ENCODE peak calls at places on chromosomes 2 and 18, in eight cellular contexts. One of them, this sample, is unnamed.

GRCh38 chr2:240250985-240251847 is 110.8 kb upstream of the OTOS start:
- DNase-seq in nucleus accumbens: peak
- DNase-seq in GM12892: no peak
- DNase-seq in activated gamma-delta T cell treated with anti-CD3 and anti-CD28 coated beads, Interleukin-2, amount 50 U/mL, for 16 hours: no peak
- DNase-seq in stimulated activated CD4-positive, alpha-beta T cell treated with anti-CD3 and anti-CD28 coated beads, Interleukin-12 subunit alpha, Interleukin-12 subunit beta, amount 100 ng/mL, for 4 hours: no peak
- DNase-seq in heart left ventricle: peak
- DNase-seq in psoas muscle: peak
- DNase-seq in brain pericyte: peak
- DNase-seq in this sample: peak

GRCh38 chr2:214057986-214058385 is 352.9 kb upstream of the VWC2L start:
- DNase-seq in psoas muscle: no peak
- DNase-seq in GM12892: no peak
- DNase-seq in heart left ventricle: no peak
- DNase-seq in activated gamma-delta T cell treated with anti-CD3 and anti-CD28 coated beads, Interleukin-2, amount 50 U/mL, for 16 hours: no peak
- DNase-seq in stimulated activated CD4-positive, alpha-beta T cell treated with anti-CD3 and anti-CD28 coated beads, Interleukin-12 subunit alpha, Interleukin-12 subunit beta, amount 100 ng/mL, for 4 hours: no peak
- DNase-seq in nucleus accumbens: no peak
- DNase-seq in brain pericyte: no peak
- DNase-seq in this sample: no peak

GRCh38 chr2:67600946-67601345 is 203.8 kb downstream of the ETAA1 start:
- DNase-seq in stimulated activated CD4-positive, alpha-beta T cell treated with anti-CD3 and anti-CD28 coated beads, Interleukin-12 subunit alpha, Interleukin-12 subunit beta, amount 100 ng/mL, for 4 hours: no peak
- DNase-seq in psoas muscle: no peak
- DNase-seq in brain pericyte: no peak
- DNase-seq in nucleus accumbens: no peak
- DNase-seq in activated gamma-delta T cell treated with anti-CD3 and anti-CD28 coated beads, Interleukin-2, amount 50 U/mL, for 16 hours: no peak
- DNase-seq in heart left ventricle: no peak
- DNase-seq in GM12892: no peak
- DNase-seq in this sample: peak

GRCh38 chr2:72561621-72562318 is 264.1 kb downstream of the EXOC6B start:
- DNase-seq in activated gamma-delta T cell treated with anti-CD3 and anti-CD28 coated beads, Interleukin-2, amount 50 U/mL, for 16 hours: no peak
- DNase-seq in brain pericyte: no peak
- DNase-seq in GM12892: no peak
- DNase-seq in heart left ventricle: no peak
- DNase-seq in psoas muscle: no peak
- DNase-seq in nucleus accumbens: no peak
- DNase-seq in stimulated activated CD4-positive, alpha-beta T cell treated with anti-CD3 and anti-CD28 coated beads, Interleukin-12 subunit alpha, Interleukin-12 subunit beta, amount 100 ng/mL, for 4 hours: no peak
- DNase-seq in this sample: peak

GRCh38 chr2:240933048-240933965 is 27.2 kb downstream of the CROCC2 start:
- DNase-seq in brain pericyte: no peak
- DNase-seq in stimulated activated CD4-positive, alpha-beta T cell treated with anti-CD3 and anti-CD28 coated beads, Interleukin-12 subunit alpha, Interleukin-12 subunit beta, amount 100 ng/mL, for 4 hours: no peak
- DNase-seq in nucleus accumbens: no peak
- DNase-seq in activated gamma-delta T cell treated with anti-CD3 and anti-CD28 coated beads, Interleukin-2, amount 50 U/mL, for 16 hours: no peak
- DNase-seq in heart left ventricle: peak
- DNase-seq in psoas muscle: no peak
- DNase-seq in GM12892: no peak
- DNase-seq in this sample: no peak

GRCh38 chr2:2324119-2324518 is 7.0 kb downstream of the MYT1L start:
- DNase-seq in nucleus accumbens: no peak
- DNase-seq in GM12892: no peak
- DNase-seq in heart left ventricle: no peak
- DNase-seq in activated gamma-delta T cell treated with anti-CD3 and anti-CD28 coated beads, Interleukin-2, amount 50 U/mL, for 16 hours: no peak
- DNase-seq in brain pericyte: no peak
- DNase-seq in psoas muscle: no peak
- DNase-seq in stimulated activated CD4-positive, alpha-beta T cell treated with anti-CD3 and anti-CD28 coated beads, Interleukin-12 subunit alpha, Interleukin-12 subunit beta, amount 100 ng/mL, for 4 hours: no peak
- DNase-seq in this sample: no peak

GRCh38 chr2:226873826-226874225 is 38.0 kb downstream of the RHBDD1 start:
- DNase-seq in brain pericyte: no peak
- DNase-seq in psoas muscle: no peak
- DNase-seq in GM12892: no peak
- DNase-seq in heart left ventricle: no peak
- DNase-seq in activated gamma-delta T cell treated with anti-CD3 and anti-CD28 coated beads, Interleukin-2, amount 50 U/mL, for 16 hours: no peak
- DNase-seq in stimulated activated CD4-positive, alpha-beta T cell treated with anti-CD3 and anti-CD28 coated beads, Interleukin-12 subunit alpha, Interleukin-12 subunit beta, amount 100 ng/mL, for 4 hours: peak
- DNase-seq in nucleus accumbens: no peak
- DNase-seq in this sample: no peak

GRCh38 chr2:240303896-240304745 is 131.3 kb upstream of the GPC1 start:
- DNase-seq in stimulated activated CD4-positive, alpha-beta T cell treated with anti-CD3 and anti-CD28 coated beads, Interleukin-12 subunit alpha, Interleukin-12 subunit beta, amount 100 ng/mL, for 4 hours: no peak
- DNase-seq in brain pericyte: no peak
- DNase-seq in activated gamma-delta T cell treated with anti-CD3 and anti-CD28 coated beads, Interleukin-2, amount 50 U/mL, for 16 hours: no peak
- DNase-seq in GM12892: peak
- DNase-seq in psoas muscle: no peak
- DNase-seq in heart left ventricle: no peak
- DNase-seq in nucleus accumbens: no peak
- DNase-seq in this sample: no peak

GRCh38 chr2:96737831-96738230 is 2.0 kb downstream of the LMAN2L start:
- DNase-seq in brain pericyte: no peak
- DNase-seq in psoas muscle: no peak
- DNase-seq in GM12892: no peak
- DNase-seq in heart left ventricle: no peak
- DNase-seq in stimulated activated CD4-positive, alpha-beta T cell treated with anti-CD3 and anti-CD28 coated beads, Interleukin-12 subunit alpha, Interleukin-12 subunit beta, amount 100 ng/mL, for 4 hours: no peak
- DNase-seq in nucleus accumbens: no peak
- DNase-seq in activated gamma-delta T cell treated with anti-CD3 and anti-CD28 coated beads, Interleukin-2, amount 50 U/mL, for 16 hours: no peak
- DNase-seq in this sample: no peak

GRCh38 chr2:99399063-99399462 is 61.9 kb downstream of the EIF5B start:
- DNase-seq in activated gamma-delta T cell treated with anti-CD3 and anti-CD28 coated beads, Interleukin-2, amount 50 U/mL, for 16 hours: no peak
- DNase-seq in GM12892: no peak
- DNase-seq in brain pericyte: no peak
- DNase-seq in stimulated activated CD4-positive, alpha-beta T cell treated with anti-CD3 and anti-CD28 coated beads, Interleukin-12 subunit alpha, Interleukin-12 subunit beta, amount 100 ng/mL, for 4 hours: no peak
- DNase-seq in nucleus accumbens: no peak
- DNase-seq in psoas muscle: no peak
- DNase-seq in heart left ventricle: no peak
- DNase-seq in this sample: no peak

GRCh38 chr18:24168496-24168895 is 29.6 kb downstream of the CABYR start:
- DNase-seq in heart left ventricle: no peak
- DNase-seq in stimulated activated CD4-positive, alpha-beta T cell treated with anti-CD3 and anti-CD28 coated beads, Interleukin-12 subunit alpha, Interleukin-12 subunit beta, amount 100 ng/mL, for 4 hours: no peak
- DNase-seq in nucleus accumbens: no peak
- DNase-seq in psoas muscle: no peak
- DNase-seq in brain pericyte: no peak
- DNase-seq in GM12892: no peak
- DNase-seq in activated gamma-delta T cell treated with anti-CD3 and anti-CD28 coated beads, Interleukin-2, amount 50 U/mL, for 16 hours: no peak
- DNase-seq in this sample: no peak

GRCh38 chr2:103809946-103810345 is 1044.0 kb upstream of the POU3F3 start:
- DNase-seq in stimulated activated CD4-positive, alpha-beta T cell treated with anti-CD3 and anti-CD28 coated beads, Interleukin-12 subunit alpha, Interleukin-12 subunit beta, amount 100 ng/mL, for 4 hours: no peak
- DNase-seq in GM12892: no peak
- DNase-seq in psoas muscle: no peak
- DNase-seq in heart left ventricle: no peak
- DNase-seq in nucleus accumbens: no peak
- DNase-seq in brain pericyte: no peak
- DNase-seq in activated gamma-delta T cell treated with anti-CD3 and anti-CD28 coated beads, Interleukin-2, amount 50 U/mL, for 16 hours: no peak
- DNase-seq in this sample: peak

GRCh38 chr18:43060020-43060419 is 55.5 kb downstream of the RIT2 start:
- DNase-seq in activated gamma-delta T cell treated with anti-CD3 and anti-CD28 coated beads, Interleukin-2, amount 50 U/mL, for 16 hours: no peak
- DNase-seq in GM12892: no peak
- DNase-seq in psoas muscle: no peak
- DNase-seq in heart left ventricle: no peak
- DNase-seq in nucleus accumbens: no peak
- DNase-seq in brain pericyte: no peak
- DNase-seq in stimulated activated CD4-positive, alpha-beta T cell treated with anti-CD3 and anti-CD28 coated beads, Interleukin-12 subunit alpha, Interleukin-12 subunit beta, amount 100 ng/mL, for 4 hours: no peak
- DNase-seq in this sample: no peak

GRCh38 chr2:118310016-118310877 is 222.0 kb downstream of the INSIG2 start:
- DNase-seq in psoas muscle: no peak
- DNase-seq in brain pericyte: no peak
- DNase-seq in heart left ventricle: no peak
- DNase-seq in stimulated activated CD4-positive, alpha-beta T cell treated with anti-CD3 and anti-CD28 coated beads, Interleukin-12 subunit alpha, Interleukin-12 subunit beta, amount 100 ng/mL, for 4 hours: peak
- DNase-seq in activated gamma-delta T cell treated with anti-CD3 and anti-CD28 coated beads, Interleukin-2, amount 50 U/mL, for 16 hours: no peak
- DNase-seq in GM12892: peak
- DNase-seq in nucleus accumbens: peak
- DNase-seq in this sample: peak

GRCh38 chr2:67436221-67436620 is 39.1 kb downstream of the ETAA1 start:
- DNase-seq in activated gamma-delta T cell treated with anti-CD3 and anti-CD28 coated beads, Interleukin-2, amount 50 U/mL, for 16 hours: no peak
- DNase-seq in psoas muscle: no peak
- DNase-seq in brain pericyte: no peak
- DNase-seq in stimulated activated CD4-positive, alpha-beta T cell treated with anti-CD3 and anti-CD28 coated beads, Interleukin-12 subunit alpha, Interleukin-12 subunit beta, amount 100 ng/mL, for 4 hours: no peak
- DNase-seq in nucleus accumbens: no peak
- DNase-seq in GM12892: no peak
- DNase-seq in heart left ventricle: no peak
- DNase-seq in this sample: peak

GRCh38 chr18:23135679-23136325 is 517 bp downstream of the CABLES1 start:
- DNase-seq in GM12892: peak
- DNase-seq in brain pericyte: no peak
- DNase-seq in stimulated activated CD4-positive, alpha-beta T cell treated with anti-CD3 and anti-CD28 coated beads, Interleukin-12 subunit alpha, Interleukin-12 subunit beta, amount 100 ng/mL, for 4 hours: peak
- DNase-seq in activated gamma-delta T cell treated with anti-CD3 and anti-CD28 coated beads, Interleukin-2, amount 50 U/mL, for 16 hours: no peak
- DNase-seq in psoas muscle: peak
- DNase-seq in nucleus accumbens: no peak
- DNase-seq in heart left ventricle: peak
- DNase-seq in this sample: peak

GRCh38 chr2:20661028-20661980 is 5.6 kb upstream of the GDF7 start:
- DNase-seq in activated gamma-delta T cell treated with anti-CD3 and anti-CD28 coated beads, Interleukin-2, amount 50 U/mL, for 16 hours: peak
- DNase-seq in GM12892: no peak
- DNase-seq in psoas muscle: peak
- DNase-seq in heart left ventricle: peak
- DNase-seq in stimulated activated CD4-positive, alpha-beta T cell treated with anti-CD3 and anti-CD28 coated beads, Interleukin-12 subunit alpha, Interleukin-12 subunit beta, amount 100 ng/mL, for 4 hours: peak
- DNase-seq in brain pericyte: no peak
- DNase-seq in nucleus accumbens: peak
- DNase-seq in this sample: peak

GRCh38 chr18:53944721-53945120 is 279.7 kb downstream of the MBD2 start:
- DNase-seq in brain pericyte: no peak
- DNase-seq in GM12892: no peak
- DNase-seq in activated gamma-delta T cell treated with anti-CD3 and anti-CD28 coated beads, Interleukin-2, amount 50 U/mL, for 16 hours: no peak
- DNase-seq in nucleus accumbens: no peak
- DNase-seq in psoas muscle: no peak
- DNase-seq in heart left ventricle: no peak
- DNase-seq in stimulated activated CD4-positive, alpha-beta T cell treated with anti-CD3 and anti-CD28 coated beads, Interleukin-12 subunit alpha, Interleukin-12 subunit beta, amount 100 ng/mL, for 4 hours: no peak
- DNase-seq in this sample: no peak

GRCh38 chr2:113273031-113273551 is 5.6 kb downstream of the PAX8 start:
- DNase-seq in brain pericyte: peak
- DNase-seq in activated gamma-delta T cell treated with anti-CD3 and anti-CD28 coated beads, Interleukin-2, amount 50 U/mL, for 16 hours: no peak
- DNase-seq in stimulated activated CD4-positive, alpha-beta T cell treated with anti-CD3 and anti-CD28 coated beads, Interleukin-12 subunit alpha, Interleukin-12 subunit beta, amount 100 ng/mL, for 4 hours: no peak
- DNase-seq in heart left ventricle: no peak
- DNase-seq in GM12892: no peak
- DNase-seq in psoas muscle: no peak
- DNase-seq in nucleus accumbens: no peak
- DNase-seq in this sample: peak

GRCh38 chr18:77016133-77016839 is 116.3 kb downstream of the MBP start:
- DNase-seq in brain pericyte: no peak
- DNase-seq in activated gamma-delta T cell treated with anti-CD3 and anti-CD28 coated beads, Interleukin-2, amount 50 U/mL, for 16 hours: no peak
- DNase-seq in psoas muscle: no peak
- DNase-seq in GM12892: no peak
- DNase-seq in stimulated activated CD4-positive, alpha-beta T cell treated with anti-CD3 and anti-CD28 coated beads, Interleukin-12 subunit alpha, Interleukin-12 subunit beta, amount 100 ng/mL, for 4 hours: no peak
- DNase-seq in nucleus accumbens: no peak
- DNase-seq in heart left ventricle: no peak
- DNase-seq in this sample: no peak

GRCh38 chr18:79485788-79486355 is 90.1 kb downstream of the NFATC1 start:
- DNase-seq in stimulated activated CD4-positive, alpha-beta T cell treated with anti-CD3 and anti-CD28 coated beads, Interleukin-12 subunit alpha, Interleukin-12 subunit beta, amount 100 ng/mL, for 4 hours: no peak
- DNase-seq in activated gamma-delta T cell treated with anti-CD3 and anti-CD28 coated beads, Interleukin-2, amount 50 U/mL, for 16 hours: no peak
- DNase-seq in heart left ventricle: no peak
- DNase-seq in brain pericyte: peak
- DNase-seq in GM12892: no peak
- DNase-seq in nucleus accumbens: no peak
- DNase-seq in psoas muscle: peak
- DNase-seq in this sample: peak

GRCh38 chr18:38563396-38563980 is 997.9 kb upstream of the CELF4 start:
- DNase-seq in brain pericyte: no peak
- DNase-seq in activated gamma-delta T cell treated with anti-CD3 and anti-CD28 coated beads, Interleukin-2, amount 50 U/mL, for 16 hours: no peak
- DNase-seq in heart left ventricle: no peak
- DNase-seq in nucleus accumbens: no peak
- DNase-seq in psoas muscle: no peak
- DNase-seq in stimulated activated CD4-positive, alpha-beta T cell treated with anti-CD3 and anti-CD28 coated beads, Interleukin-12 subunit alpha, Interleukin-12 subunit beta, amount 100 ng/mL, for 4 hours: no peak
- DNase-seq in GM12892: no peak
- DNase-seq in this sample: no peak

GRCh38 chr2:176574415-176575236 is 305.4 kb downstream of the MTX2 start:
- DNase-seq in stimulated activated CD4-positive, alpha-beta T cell treated with anti-CD3 and anti-CD28 coated beads, Interleukin-12 subunit alpha, Interleukin-12 subunit beta, amount 100 ng/mL, for 4 hours: no peak
- DNase-seq in brain pericyte: no peak
- DNase-seq in activated gamma-delta T cell treated with anti-CD3 and anti-CD28 coated beads, Interleukin-2, amount 50 U/mL, for 16 hours: no peak
- DNase-seq in heart left ventricle: no peak
- DNase-seq in GM12892: no peak
- DNase-seq in nucleus accumbens: no peak
- DNase-seq in psoas muscle: no peak
- DNase-seq in this sample: no peak

GRCh38 chr2:54772110-54772509 is 48.6 kb downstream of the EML6 start:
- DNase-seq in heart left ventricle: no peak
- DNase-seq in psoas muscle: no peak
- DNase-seq in nucleus accumbens: no peak
- DNase-seq in brain pericyte: no peak
- DNase-seq in activated gamma-delta T cell treated with anti-CD3 and anti-CD28 coated beads, Interleukin-2, amount 50 U/mL, for 16 hours: no peak
- DNase-seq in GM12892: no peak
- DNase-seq in stimulated activated CD4-positive, alpha-beta T cell treated with anti-CD3 and anti-CD28 coated beads, Interleukin-12 subunit alpha, Interleukin-12 subunit beta, amount 100 ng/mL, for 4 hours: no peak
- DNase-seq in this sample: peak

GRCh38 chr2:53744395-53745065 is 23.1 kb upstream of the CHAC2 start:
- DNase-seq in psoas muscle: no peak
- DNase-seq in heart left ventricle: no peak
- DNase-seq in stimulated activated CD4-positive, alpha-beta T cell treated with anti-CD3 and anti-CD28 coated beads, Interleukin-12 subunit alpha, Interleukin-12 subunit beta, amount 100 ng/mL, for 4 hours: no peak
- DNase-seq in GM12892: no peak
- DNase-seq in activated gamma-delta T cell treated with anti-CD3 and anti-CD28 coated beads, Interleukin-2, amount 50 U/mL, for 16 hours: no peak
- DNase-seq in nucleus accumbens: no peak
- DNase-seq in brain pericyte: no peak
- DNase-seq in this sample: no peak

GRCh38 chr2:215505044-215505786 is 69.3 kb upstream of the FN1 start:
- DNase-seq in brain pericyte: no peak
- DNase-seq in stimulated activated CD4-positive, alpha-beta T cell treated with anti-CD3 and anti-CD28 coated beads, Interleukin-12 subunit alpha, Interleukin-12 subunit beta, amount 100 ng/mL, for 4 hours: no peak
- DNase-seq in GM12892: no peak
- DNase-seq in heart left ventricle: no peak
- DNase-seq in psoas muscle: no peak
- DNase-seq in nucleus accumbens: no peak
- DNase-seq in activated gamma-delta T cell treated with anti-CD3 and anti-CD28 coated beads, Interleukin-2, amount 50 U/mL, for 16 hours: no peak
- DNase-seq in this sample: peak

GRCh38 chr18:63205791-63206252 is 113.7 kb downstream of the BCL2 start:
- DNase-seq in stimulated activated CD4-positive, alpha-beta T cell treated with anti-CD3 and anti-CD28 coated beads, Interleukin-12 subunit alpha, Interleukin-12 subunit beta, amount 100 ng/mL, for 4 hours: no peak
- DNase-seq in psoas muscle: no peak
- DNase-seq in nucleus accumbens: no peak
- DNase-seq in activated gamma-delta T cell treated with anti-CD3 and anti-CD28 coated beads, Interleukin-2, amount 50 U/mL, for 16 hours: no peak
- DNase-seq in heart left ventricle: no peak
- DNase-seq in GM12892: no peak
- DNase-seq in brain pericyte: no peak
- DNase-seq in this sample: no peak

GRCh38 chr18:8362863-8363262 is 246.4 kb upstream of the RAB12 start:
- DNase-seq in activated gamma-delta T cell treated with anti-CD3 and anti-CD28 coated beads, Interleukin-2, amount 50 U/mL, for 16 hours: no peak
- DNase-seq in heart left ventricle: no peak
- DNase-seq in brain pericyte: no peak
- DNase-seq in stimulated activated CD4-positive, alpha-beta T cell treated with anti-CD3 and anti-CD28 coated beads, Interleukin-12 subunit alpha, Interleukin-12 subunit beta, amount 100 ng/mL, for 4 hours: no peak
- DNase-seq in GM12892: no peak
- DNase-seq in psoas muscle: no peak
- DNase-seq in nucleus accumbens: no peak
- DNase-seq in this sample: no peak

This sample was measured in Daoy.